ENCODE peak calls at places on chromosome 19, in five cellular contexts. F is activated naive CD4-positive, alpha-beta T cell treated with Interleukin-2 at 50 U/mL for 16 hours; U is IMR-90; R is GM04504; Q is nephron progenitor cell. P is an unnamed sample.

GRCh38 chr19:32421589-32422361 is 16.2 kb downstream of the DPY19L3 start:
- DNase-seq in F (no peak), U (no peak), R (no peak), Q (no peak), P (no peak)

GRCh38 chr19:3857449-3858003 is 11.3 kb downstream of the ZFR2 start:
- DNase-seq in F (no peak), U (no peak), R (no peak), Q (no peak), P (no peak)

GRCh38 chr19:3968556-3969434 is 2.1 kb downstream of the DAPK3 start:
- DNase-seq in F (no peak), U (peak; percentile 100), R (peak; percentile 99), Q (peak; percentile 76), P (no peak)

GRCh38 chr19:15897738-15898276 is at the start of gene CYP4F2:
- DNase-seq in F (no peak), U (no peak), R (no peak), Q (no peak), P (no peak)

GRCh38 chr19:17402982-17403855 is 2.2 kb downstream of the BST2 start:
- DNase-seq in F (peak; percentile 35), U (no peak), R (no peak), Q (peak; percentile 71), P (no peak)

GRCh38 chr19:4914736-4915501 is 5.6 kb downstream of the UHRF1 start:
- DNase-seq in F (peak; percentile 76), U (peak; percentile 69), R (no peak), Q (no peak), P (peak; percentile 73)

GRCh38 chr19:12913871-12914690 is 5.0 kb downstream of the SYCE2 start:
- DNase-seq in F (peak; percentile 42), U (no peak), R (peak; percentile 28), Q (no peak), P (peak; percentile 33)

GRCh38 chr19:17391371-17392151 is 2.4 kb downstream of the CCDC194 start:
- DNase-seq in F (no peak), U (no peak), R (no peak), Q (no peak), P (no peak)

GRCh38 chr19:13718733-13719132 is 45.6 kb upstream of the MRI1 start:
- DNase-seq in F (no peak), U (peak; percentile 66), R (peak; percentile 71), Q (no peak), P (no peak)

GRCh38 chr19:18274776-18275356 is 614 bp upstream of the IQCN start:
- DNase-seq in F (no peak), U (peak; percentile 89), R (peak; percentile 83), Q (no peak), P (no peak)

GRCh38 chr19:38685666-38686529 is 38.4 kb downstream of the ACTN4 start:
- DNase-seq in F (no peak), U (peak; percentile 73), R (no peak), Q (no peak), P (no peak)

GRCh38 chr19:18487576-18488402 is 34.1 kb downstream of the ELL start:
- DNase-seq in F (no peak), U (no peak), R (no peak), Q (no peak), P (no peak)

GRCh38 chr19:51020988-51021651 is 1.6 kb upstream of the KLK10 start:
- DNase-seq in F (no peak), U (peak; percentile 51), R (peak; percentile 11), Q (no peak), P (no peak)

GRCh38 chr19:53037101-53038097 is 7.1 kb upstream of the ERVV-2 start:
- DNase-seq in F (no peak), U (peak; percentile 41), R (no peak), Q (peak; percentile 71), P (no peak)

GRCh38 chr19:18425515-18426415 is 6.6 kb downstream of the SSBP4 start:
- DNase-seq in F (no peak), U (peak; percentile 62), R (no peak), Q (no peak), P (no peak)

GRCh38 chr19:46378268-46378667 is 31.4 kb downstream of the PPP5C start:
- DNase-seq in F (no peak), U (peak; percentile 81), R (peak; percentile 83), Q (no peak), P (no peak)

GRCh38 chr19:49488863-49489537 is 1.6 kb downstream of the RPL13A start:
- DNase-seq in F (peak; percentile 34), U (no peak), R (no peak), Q (no peak), P (no peak)

GRCh38 chr19:48806818-48807589 is 3.8 kb downstream of the BCAT2 start:
- DNase-seq in F (no peak), U (peak; percentile 39), R (no peak), Q (peak; percentile 59), P (no peak)

GRCh38 chr19:7915250-7916136 is 863 bp downstream of the TGFBR3L start:
- DNase-seq in F (no peak), U (no peak), R (no peak), Q (no peak), P (no peak)

GRCh38 chr19:28634031-28634328 is 579.0 kb downstream of the UQCRFS1 start:
- DNase-seq in F (no peak), U (no peak), R (no peak), Q (no peak), P (no peak)

GRCh38 chr19:41945135-41945766 is 13.9 kb downstream of the RABAC1 start:
- DNase-seq in F (peak; percentile 88), U (no peak), R (no peak), Q (no peak), P (peak; percentile 91)

GRCh38 chr19:9941236-9941635 is 4.9 kb upstream of the OLFM2 start:
- DNase-seq in F (no peak), U (peak; percentile 29), R (peak; percentile 55), Q (no peak), P (no peak)

GRCh38 chr19:41000310-41000737 is 9.2 kb downstream of the CYP2B6 start:
- DNase-seq in F (no peak), U (no peak), R (no peak), Q (no peak), P (no peak)

GRCh38 chr19:8321760-8322637 is 703 bp downstream of the RPS28 start:
- DNase-seq in F (no peak), U (no peak), R (no peak), Q (no peak), P (no peak)

GRCh38 chr19:44883962-44884361 is 7.1 kb upstream of the TOMM40 start:
- DNase-seq in F (no peak), U (no peak), R (no peak), Q (no peak), P (no peak)

GRCh38 chr19:10544242-10544752 is 593 bp downstream of the ATG4D start:
- DNase-seq in F (peak; percentile 29), U (no peak), R (no peak), Q (no peak), P (no peak)

P was measured in T-helper 2 cell treated with Interferon-gamma antibody and Interleukin-4, amounts not matched to agents 5 μg/mL and 100 μg/mL, for 36 hours.